ENCODE peak calls at places on chromosomes 5 and 9, in six cellular contexts. One of them, this sample, is unnamed. For H3K36me3 and H3K9me3, the result is how much of the 10 kb centered on the place peaks cover.

GRCh38 chr5:151183451-151184245 is 26.1 kb upstream of the ANXA6 start:
- DNase-seq in aorta: no peak
- DNase-seq in uterus: no peak
- DNase-seq in right atrium auricular region: peak
- DNase-seq in DND-41: no peak
- DNase-seq in PC-9: peak
- DNase-seq in this sample: no peak

GRCh38 chr5:117701067-117701466 is 1126.4 kb upstream of the SEMA6A start:
- DNase-seq in right atrium auricular region: no peak
- DNase-seq in DND-41: no peak
- DNase-seq in PC-9: peak
- DNase-seq in uterus: no peak
- DNase-seq in aorta: no peak
- DNase-seq in this sample: no peak

GRCh38 chr5:177388521-177389052 is 4.4 kb downstream of the SLC34A1 start:
- DNase-seq in PC-9: no peak
- DNase-seq in uterus: no peak
- DNase-seq in DND-41: no peak
- DNase-seq in aorta: no peak
- DNase-seq in right atrium auricular region: no peak
- DNase-seq in this sample: no peak

GRCh38 chr9:127132921-127133647 is 10.6 kb upstream of the ANGPTL2 start:
- DNase-seq in uterus: no peak
- DNase-seq in DND-41: no peak
- DNase-seq in right atrium auricular region: no peak
- DNase-seq in PC-9: no peak
- DNase-seq in aorta: no peak
- DNase-seq in this sample: peak

GRCh38 chr9:72337286-72337685 is 27.7 kb downstream of the ZFAND5 start:
- DNase-seq in PC-9: no peak
- DNase-seq in DND-41: no peak
- DNase-seq in aorta: no peak
- DNase-seq in uterus: no peak
- DNase-seq in right atrium auricular region: no peak
- DNase-seq in this sample: no peak

GRCh38 chr9:137429546-137429890 is 6.3 kb downstream of the NOXA1 start:
- DNase-seq in DND-41: no peak
- DNase-seq in right atrium auricular region: no peak
- DNase-seq in aorta: peak
- DNase-seq in PC-9: no peak
- DNase-seq in uterus: no peak
- DNase-seq in this sample: no peak

GRCh38 chr5:89308606-89309040 is 425.6 kb upstream of the MEF2C start:
- DNase-seq in right atrium auricular region: no peak
- DNase-seq in DND-41: no peak
- DNase-seq in aorta: no peak
- DNase-seq in uterus: no peak
- DNase-seq in PC-9: no peak
- DNase-seq in this sample: no peak

GRCh38 chr9:134297581-134297980 is 28.7 kb upstream of the RXRA start:
- DNase-seq in uterus: no peak
- DNase-seq in PC-9: no peak
- DNase-seq in right atrium auricular region: no peak
- DNase-seq in aorta: peak
- DNase-seq in DND-41: no peak
- DNase-seq in this sample: no peak

GRCh38 chr5:86232246-86232645 is 385.5 kb upstream of the COX7C start:
- DNase-seq in uterus: no peak
- DNase-seq in PC-9: no peak
- DNase-seq in right atrium auricular region: no peak
- DNase-seq in DND-41: no peak
- DNase-seq in aorta: no peak
- DNase-seq in this sample: no peak

GRCh38 chr5:55072668-55073067 is 29.8 kb upstream of the GZMA start:
- DNase-seq in aorta: no peak
- DNase-seq in DND-41: no peak
- DNase-seq in uterus: no peak
- DNase-seq in PC-9: no peak
- DNase-seq in right atrium auricular region: no peak
- DNase-seq in this sample: no peak

GRCh38 chr9:16369427-16369826 is 501.0 kb downstream of the BNC2 start:
- DNase-seq in right atrium auricular region: peak
- DNase-seq in PC-9: no peak
- DNase-seq in uterus: no peak
- DNase-seq in DND-41: no peak
- DNase-seq in aorta: no peak
- DNase-seq in this sample: no peak

GRCh38 chr9:36161187-36161586 is 8.0 kb upstream of the CCIN start:
- DNase-seq in DND-41: no peak
- DNase-seq in PC-9: no peak
- DNase-seq in right atrium auricular region: no peak
- DNase-seq in uterus: no peak
- DNase-seq in aorta: no peak
- DNase-seq in this sample: no peak

GRCh38 chr9:104779334-104779733 is 15.4 kb downstream of the NIPSNAP3B start:
- DNase-seq in uterus: no peak
- DNase-seq in right atrium auricular region: no peak
- DNase-seq in DND-41: no peak
- DNase-seq in aorta: no peak
- DNase-seq in PC-9: no peak
- DNase-seq in this sample: no peak

GRCh38 chr5:100794844-100795243 is 108.2 kb downstream of the ST8SIA4 start:
- DNase-seq in right atrium auricular region: no peak
- DNase-seq in PC-9: no peak
- DNase-seq in aorta: no peak
- DNase-seq in uterus: no peak
- DNase-seq in DND-41: no peak
- DNase-seq in this sample: no peak

GRCh38 chr5:176440932-176441706 is 7.1 kb upstream of the FAF2 start:
- DNase-seq in uterus: no peak
- DNase-seq in aorta: no peak
- DNase-seq in right atrium auricular region: no peak
- DNase-seq in DND-41: no peak
- DNase-seq in PC-9: no peak
- DNase-seq in this sample: peak

GRCh38 chr5:32363030-32363429 is 50.3 kb upstream of the MTMR12 start:
- DNase-seq in PC-9: no peak
- DNase-seq in aorta: no peak
- DNase-seq in right atrium auricular region: no peak
- DNase-seq in DND-41: no peak
- DNase-seq in uterus: no peak
- DNase-seq in this sample: no peak

GRCh38 chr5:154757647-154758406 is 2.6 kb downstream of the LARP1 start:
- DNase-seq in PC-9: peak
- DNase-seq in aorta: no peak
- DNase-seq in right atrium auricular region: no peak
- DNase-seq in uterus: no peak
- DNase-seq in DND-41: no peak
- DNase-seq in this sample: peak

GRCh38 chr5:154756203-154756870 is 1.2 kb downstream of the LARP1 start:
- DNase-seq in right atrium auricular region: no peak
- DNase-seq in uterus: peak
- DNase-seq in aorta: peak
- DNase-seq in DND-41: peak
- DNase-seq in PC-9: no peak
- DNase-seq in this sample: peak

GRCh38 chr5:154755361-154756202 is at the start of gene LARP1:
- DNase-seq in PC-9: no peak
- DNase-seq in uterus: no peak
- DNase-seq in DND-41: no peak
- DNase-seq in aorta: peak
- DNase-seq in right atrium auricular region: no peak
- DNase-seq in this sample: peak

GRCh38 chr5:154758501-154758900 is 3.3 kb downstream of the LARP1 start:
- DNase-seq in PC-9: no peak
- DNase-seq in right atrium auricular region: no peak
- DNase-seq in DND-41: no peak
- DNase-seq in uterus: no peak
- DNase-seq in aorta: no peak
- DNase-seq in this sample: no peak

GRCh38 chr5:154756871-154757646 is 1.9 kb downstream of the LARP1 start:
- DNase-seq in aorta: peak
- DNase-seq in uterus: peak
- DNase-seq in PC-9: peak
- DNase-seq in right atrium auricular region: no peak
- DNase-seq in DND-41: peak
- DNase-seq in this sample: peak
- H3K36me3 ChIP-seq in aorta: under half
- H3K36me3 ChIP-seq in uterus: under half
- H3K36me3 ChIP-seq in PC-9: under half
- H3K36me3 ChIP-seq in right atrium auricular region: under half
- H3K36me3 ChIP-seq in DND-41: under half
- H3K36me3 ChIP-seq in this sample: under half

GRCh38 chr9:87834357-87834756 is 48.3 kb upstream of the SPATA31E1 start:
- DNase-seq in uterus: no peak
- DNase-seq in aorta: no peak
- DNase-seq in PC-9: no peak
- DNase-seq in DND-41: no peak
- DNase-seq in right atrium auricular region: no peak
- DNase-seq in this sample: no peak
- H3K4me3 ChIP-seq in uterus: no peak
- H3K4me3 ChIP-seq in aorta: no peak
- H3K4me3 ChIP-seq in PC-9: no peak
- H3K4me3 ChIP-seq in DND-41: no peak
- H3K4me3 ChIP-seq in right atrium auricular region: no peak
- H3K4me3 ChIP-seq in this sample: no peak

DNA sequence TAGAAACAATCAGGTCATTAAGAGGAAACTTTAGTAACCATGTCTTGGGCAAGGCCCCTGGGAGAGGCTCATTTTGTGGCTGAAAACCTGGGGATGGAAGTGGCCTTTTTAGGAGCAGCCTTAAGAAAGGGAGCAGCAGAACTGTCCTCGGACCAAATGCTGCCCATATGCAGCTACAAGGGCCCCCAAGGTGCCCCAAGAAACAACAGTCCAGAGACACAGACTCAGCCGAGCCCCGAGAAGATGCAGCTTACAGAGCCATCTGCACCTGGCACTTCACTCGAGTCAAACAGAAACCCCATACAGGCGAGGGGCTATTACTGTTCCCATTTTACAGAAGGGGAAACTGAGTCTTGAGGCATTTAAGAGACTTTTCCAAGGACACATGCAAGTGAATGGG is 58.0 kb downstream of the COL23A1 start:
- DNase-seq in uterus: no peak
- DNase-seq in right atrium auricular region: no peak
- DNase-seq in aorta: peak
- DNase-seq in PC-9: no peak
- DNase-seq in DND-41: no peak
- DNase-seq in this sample: no peak
- H3K9me3 ChIP-seq in uterus: under half
- H3K9me3 ChIP-seq in right atrium auricular region: under half
- H3K9me3 ChIP-seq in aorta: under half
- H3K9me3 ChIP-seq in PC-9: under half
- H3K9me3 ChIP-seq in DND-41: under half
- H3K9me3 ChIP-seq in this sample: under half

GRCh38 chr5:72223371-72223770 is 96.7 kb downstream of the MRPS27 start:
- DNase-seq in uterus: no peak
- DNase-seq in PC-9: no peak
- DNase-seq in aorta: no peak
- DNase-seq in right atrium auricular region: no peak
- DNase-seq in DND-41: no peak
- DNase-seq in this sample: no peak

GRCh38 chr5:72221099-72221498 is 98.9 kb downstream of the MRPS27 start:
- DNase-seq in DND-41: no peak
- DNase-seq in PC-9: no peak
- DNase-seq in aorta: no peak
- DNase-seq in uterus: no peak
- DNase-seq in right atrium auricular region: no peak
- DNase-seq in this sample: no peak

GRCh38 chr5:72222521-72222920 is 97.5 kb downstream of the MRPS27 start:
- DNase-seq in PC-9: no peak
- DNase-seq in aorta: no peak
- DNase-seq in right atrium auricular region: no peak
- DNase-seq in uterus: no peak
- DNase-seq in DND-41: no peak
- DNase-seq in this sample: no peak

GRCh38 chr5:72226950-72227349 is 93.1 kb downstream of the MRPS27 start:
- DNase-seq in right atrium auricular region: no peak
- DNase-seq in PC-9: no peak
- DNase-seq in uterus: no peak
- DNase-seq in DND-41: no peak
- DNase-seq in aorta: no peak
- DNase-seq in this sample: no peak

GRCh38 chr5:72224946-72225427 is 95.1 kb downstream of the MRPS27 start:
- DNase-seq in DND-41: no peak
- DNase-seq in PC-9: no peak
- DNase-seq in aorta: no peak
- DNase-seq in right atrium auricular region: no peak
- DNase-seq in uterus: no peak
- DNase-seq in this sample: peak
- H3K36me3 ChIP-seq in DND-41: half or more
- H3K36me3 ChIP-seq in PC-9: under half
- H3K36me3 ChIP-seq in aorta: under half
- H3K36me3 ChIP-seq in right atrium auricular region: half or more
- H3K36me3 ChIP-seq in uterus: under half
- H3K36me3 ChIP-seq in this sample: half or more

GRCh38 chr9:81776390-81776789 is 87.0 kb upstream of the TLE1 start:
- DNase-seq in DND-41: no peak
- DNase-seq in right atrium auricular region: no peak
- DNase-seq in aorta: no peak
- DNase-seq in uterus: no peak
- DNase-seq in PC-9: no peak
- DNase-seq in this sample: no peak

GRCh38 chr9:81772144-81772543 is 82.8 kb upstream of the TLE1 start:
- DNase-seq in uterus: no peak
- DNase-seq in PC-9: no peak
- DNase-seq in DND-41: no peak
- DNase-seq in aorta: no peak
- DNase-seq in right atrium auricular region: no peak
- DNase-seq in this sample: no peak

GRCh38 chr9:81776834-81777233 is 87.5 kb upstream of the TLE1 start:
- DNase-seq in PC-9: no peak
- DNase-seq in aorta: no peak
- DNase-seq in DND-41: no peak
- DNase-seq in right atrium auricular region: no peak
- DNase-seq in uterus: no peak
- DNase-seq in this sample: no peak

GRCh38 chr9:81782313-81782712 is 93.0 kb upstream of the TLE1 start:
- DNase-seq in aorta: no peak
- DNase-seq in DND-41: no peak
- DNase-seq in PC-9: no peak
- DNase-seq in right atrium auricular region: no peak
- DNase-seq in uterus: no peak
- DNase-seq in this sample: no peak

DNA sequence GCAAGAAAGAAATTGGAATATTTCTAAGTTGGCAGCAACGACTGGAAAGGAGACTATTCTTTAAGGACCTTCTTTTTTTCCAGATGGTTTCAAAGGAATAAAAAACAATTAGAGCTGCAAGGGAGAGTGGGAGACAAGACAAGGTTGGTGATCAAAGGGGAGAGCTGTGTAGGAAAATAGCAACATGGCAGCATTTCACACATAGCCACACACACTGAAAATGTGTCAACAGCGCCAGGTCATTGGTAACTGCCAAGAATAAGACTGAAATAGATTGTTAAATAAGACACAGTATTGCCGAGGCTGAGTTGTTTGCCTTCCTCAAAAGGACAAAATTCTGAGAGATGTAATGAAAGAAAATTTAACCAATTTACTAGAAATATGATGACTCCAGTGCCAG is 88.2 kb upstream of the TLE1 start:
- DNase-seq in uterus: no peak
- DNase-seq in PC-9: no peak
- DNase-seq in aorta: no peak
- DNase-seq in right atrium auricular region: no peak
- DNase-seq in DND-41: no peak
- DNase-seq in this sample: no peak
- H3K4me3 ChIP-seq in uterus: no peak
- H3K4me3 ChIP-seq in PC-9: no peak
- H3K4me3 ChIP-seq in aorta: no peak
- H3K4me3 ChIP-seq in right atrium auricular region: no peak
- H3K4me3 ChIP-seq in DND-41: no peak
- H3K4me3 ChIP-seq in this sample: no peak